ENCODE peak calls at places on chromosomes 4 and X, in six cellular contexts. C is Panc1, N is K562, U is HCT116, Q is HepG2, R is upper lobe of left lung. W is an unnamed sample. For H3K36me3, the result is how much of the 10 kb centered on the place peaks cover.

GRCh38 chrX:107450823-107451509 is 1.5 kb downstream of the FRMPD3 start:
- ATAC-seq in C (no peak), N (peak), U (peak), Q (no peak), R (no peak), W (no peak)

GRCh38 chr4:75484195-75484594 is 30.0 kb downstream of the RCHY1 start:
- ATAC-seq in C (no peak), N (no peak), U (no peak), Q (no peak), R (no peak), W (no peak)

GRCh38 chr4:5051692-5052423 is 578 bp downstream of the STK32B start:
- ATAC-seq in C (peak), N (no peak), U (no peak), Q (no peak), R (peak), W (peak)

GRCh38 chr4:110055014-110055768 is 142.5 kb downstream of the EGF start:
- ATAC-seq in C (no peak), N (peak), U (no peak), Q (peak), R (no peak), W (no peak)

GRCh38 chr4:128225148-128225547 is 62.5 kb downstream of the PGRMC2 start:
- ATAC-seq in C (no peak), N (no peak), U (no peak), Q (no peak), R (no peak), W (no peak)

GRCh38 chr4:41865981-41866798 is 69.0 kb upstream of the TMEM33 start:
- ATAC-seq in C (no peak), N (no peak), U (no peak), Q (no peak), R (no peak), W (no peak)

GRCh38 chr4:92333056-92333455 is 29.3 kb downstream of the GRID2 start:
- ATAC-seq in C (no peak), N (no peak), U (no peak), Q (no peak), R (no peak), W (no peak)

GRCh38 chr4:7068279-7068842 is 497 bp upstream of the GRPEL1 start:
- ATAC-seq in C (peak), N (peak), U (no peak), Q (peak), R (no peak), W (no peak)

GRCh38 chrX:15863944-15864491 is 9.4 kb upstream of the AP1S2 start:
- ATAC-seq in C (no peak), N (no peak), U (no peak), Q (no peak), R (no peak), W (peak)

GRCh38 chrX:19964017-19964710 is 26.7 kb downstream of the BCLAF3 start:
- ATAC-seq in C (no peak), N (no peak), U (no peak), Q (no peak), R (no peak), W (no peak)

GRCh38 chr4:23981328-23981727 is 91.5 kb upstream of the PPARGC1A start:
- ATAC-seq in C (no peak), N (no peak), U (no peak), Q (no peak), R (no peak), W (no peak)

GRCh38 chr4:134202136-134202535 is 547 bp upstream of the PABPC4L start:
- ATAC-seq in C (no peak), N (no peak), U (no peak), Q (no peak), R (no peak), W (no peak)

GRCh38 chr4:176676901-176677300 is 115.8 kb downstream of the VEGFC start:
- ATAC-seq in C (no peak), N (no peak), U (no peak), Q (no peak), R (no peak), W (no peak)

GRCh38 chrX:22686138-22686541 is 313.6 kb upstream of the DDX53 start:
- ATAC-seq in C (no peak), N (no peak), U (no peak), Q (no peak), R (no peak), W (no peak)

GRCh38 chr4:6692806-6693205 is 872 bp upstream of the S100P start:
- ATAC-seq in C (no peak), N (peak), U (no peak), Q (no peak), R (no peak), W (no peak)

GRCh38 chr4:64340243-64341110 is 68.8 kb downstream of the TECRL start:
- ATAC-seq in C (no peak), N (no peak), U (no peak), Q (no peak), R (peak), W (no peak)

GRCh38 chr4:152255437-152255836 is 280.5 kb downstream of the FBXW7 start:
- ATAC-seq in C (no peak), N (no peak), U (peak), Q (no peak), R (no peak), W (no peak)

GRCh38 chr4:44462259-44462658 is 13.7 kb upstream of the KCTD8 start:
- ATAC-seq in C (no peak), N (no peak), U (no peak), Q (no peak), R (no peak), W (no peak)

GRCh38 chr4:44447563-44448504 is 775 bp downstream of the KCTD8 start:
- ATAC-seq in C (no peak), N (no peak), U (no peak), Q (no peak), R (peak), W (peak)

GRCh38 chr4:27272264-27272663 is 411.6 kb downstream of the STIM2 start:
- ATAC-seq in C (no peak), N (no peak), U (no peak), Q (no peak), R (no peak), W (no peak)

GRCh38 chrX:23944234-23944633 is 36.4 kb downstream of the CXorf58 start:
- ATAC-seq in C (no peak), N (no peak), U (no peak), Q (no peak), R (no peak), W (no peak)

DNA sequence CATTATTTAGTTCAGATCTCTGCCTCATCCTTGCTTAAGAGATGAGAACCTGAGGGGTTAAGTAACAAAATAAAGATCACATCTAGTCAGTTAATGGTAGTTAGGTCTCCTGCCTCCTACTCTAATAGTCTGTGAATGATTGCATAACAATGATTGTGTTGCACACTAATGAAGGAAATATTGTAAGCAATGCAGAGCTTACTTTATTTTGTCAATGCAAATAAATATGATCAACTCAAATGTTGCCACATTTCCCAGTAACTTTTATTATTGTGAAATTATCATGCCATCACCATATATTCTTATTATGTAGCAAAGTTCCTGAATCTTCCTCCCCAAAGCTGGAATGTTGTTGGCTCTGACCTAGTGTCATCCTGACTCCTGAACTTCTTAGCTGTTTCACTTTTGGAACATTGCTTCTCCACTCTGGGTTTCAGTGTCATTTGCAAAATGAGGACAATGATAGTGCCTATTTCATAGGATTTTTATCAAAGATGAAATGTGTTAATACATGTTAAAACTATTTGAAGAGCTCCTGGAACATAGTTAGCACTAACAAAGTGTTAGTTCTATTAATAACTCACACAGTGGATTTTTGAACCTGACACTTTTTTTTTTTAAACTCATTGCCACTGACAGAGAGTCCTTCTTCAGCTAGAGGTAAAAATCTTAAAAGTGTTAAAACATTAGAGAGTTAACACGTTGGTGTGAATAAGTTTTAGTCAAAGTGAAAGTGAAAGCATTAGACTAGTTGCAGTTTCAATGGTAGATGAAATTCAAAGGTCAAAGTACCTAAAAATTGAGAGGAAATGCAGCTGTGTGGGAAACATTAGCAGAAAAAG is 17.2 kb upstream of the GABRA4 start:
- ATAC-seq in C (no peak), N (no peak), U (no peak), Q (no peak), R (no peak), W (no peak)
- H3K4me3 ChIP-seq in C (no peak), N (no peak), U (no peak), Q (no peak), R (no peak), W (no peak)

GRCh38 chr4:84790769-84791565 is 175.5 kb downstream of the WDFY3 start:
- ATAC-seq in C (no peak), N (no peak), U (no peak), Q (no peak), R (no peak), W (no peak)

GRCh38 chr4:84796388-84796787 is 170.1 kb downstream of the WDFY3 start:
- ATAC-seq in C (no peak), N (no peak), U (no peak), Q (no peak), R (no peak), W (no peak)

GRCh38 chr4:84792366-84793301 is 173.9 kb downstream of the WDFY3 start:
- ATAC-seq in C (no peak), N (no peak), U (no peak), Q (no peak), R (no peak), W (no peak)
- H3K36me3 ChIP-seq in C (under half), N (under half), U (under half), Q (under half), R (under half), W (under half)

DNA sequence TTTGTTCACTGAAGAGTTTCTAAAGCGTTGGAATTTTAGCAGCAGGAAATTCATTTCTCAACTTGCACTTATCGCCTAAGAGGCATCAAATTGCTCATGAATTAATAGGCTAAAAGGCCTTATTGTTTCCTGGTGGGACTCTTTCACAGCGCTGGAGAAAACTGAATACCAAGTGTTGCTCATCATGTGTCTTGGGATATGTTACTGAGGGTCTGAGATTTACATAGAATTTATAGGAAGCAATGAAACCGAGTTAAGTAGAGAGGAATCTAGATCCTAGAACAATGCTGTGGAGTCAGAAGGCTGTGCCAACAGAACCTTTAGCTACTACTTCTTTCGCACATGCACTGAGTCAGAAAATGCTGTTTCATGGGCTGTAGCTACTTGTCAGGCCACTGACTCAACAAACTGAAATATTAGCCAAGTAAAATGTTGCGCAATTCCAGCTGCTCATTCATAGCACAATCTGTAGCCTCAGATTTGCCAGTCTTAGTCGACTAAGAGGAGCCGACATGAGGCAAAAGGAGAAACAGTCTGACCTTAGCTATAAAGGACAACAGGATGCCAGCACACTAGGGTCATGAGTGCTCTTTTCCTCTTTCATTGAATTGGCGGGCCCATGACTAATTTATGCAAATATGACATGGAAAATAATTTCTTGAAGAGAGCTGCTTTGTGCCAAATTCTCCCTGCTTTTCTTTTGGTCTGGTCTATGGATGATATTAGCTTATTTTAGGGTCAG is 35.9 kb upstream of the CXCL8 start:
- ATAC-seq in C (no peak), N (peak), U (peak), Q (peak), R (peak), W (peak)
- TF ChIP-seq POLR2AphosphoS5 in C (no peak), N (peak), U (peak), Q (no peak), R (peak), W (peak)

GRCh38 chr4:25937801-25938200 is 23.8 kb downstream of the SMIM20 start:
- ATAC-seq in C (no peak), N (no peak), U (no peak), Q (no peak), R (no peak), W (no peak)

GRCh38 chr4:25939330-25939729 is 25.3 kb downstream of the SMIM20 start:
- ATAC-seq in C (no peak), N (peak), U (no peak), Q (no peak), R (no peak), W (no peak)

GRCh38 chr4:25941441-25941840 is 27.4 kb downstream of the SMIM20 start:
- ATAC-seq in C (no peak), N (no peak), U (no peak), Q (no peak), R (no peak), W (no peak)

GRCh38 chr4:25936696-25937095 is 22.7 kb downstream of the SMIM20 start:
- ATAC-seq in C (no peak), N (peak), U (no peak), Q (no peak), R (no peak), W (no peak)

GRCh38 chr4:25938251-25939186 is 24.5 kb downstream of the SMIM20 start:
- ATAC-seq in C (no peak), N (no peak), U (no peak), Q (no peak), R (peak), W (peak)
- H3K4me3 ChIP-seq in C (no peak), N (no peak), U (no peak), Q (no peak), R (no peak), W (no peak)

DNA sequence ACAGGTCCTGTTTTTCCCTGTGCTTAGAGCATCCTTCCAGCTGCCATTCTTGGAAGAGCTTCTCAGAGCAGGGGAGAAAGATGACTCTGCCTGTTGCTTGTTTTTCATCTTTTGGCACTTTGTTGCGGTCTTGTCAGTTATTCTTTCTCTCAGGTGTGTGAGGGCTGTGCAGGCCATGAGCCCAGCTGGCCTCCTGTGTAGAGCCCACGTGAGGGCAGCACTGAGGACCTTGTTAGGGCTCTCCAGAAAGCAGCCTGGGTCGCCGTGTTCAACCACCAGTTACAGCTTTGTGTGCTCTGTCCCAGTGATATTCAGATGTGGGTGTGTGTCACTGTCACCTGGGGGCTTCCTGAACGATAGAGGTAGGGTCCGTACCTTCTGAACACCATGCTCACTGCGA is 52.8 kb downstream of the NOP14 start:
- ATAC-seq in C (peak), N (peak), U (peak), Q (peak), R (no peak), W (no peak)
- H3K36me3 ChIP-seq in C (under half), N (half or more), U (under half), Q (half or more), R (under half), W (under half)

DNA sequence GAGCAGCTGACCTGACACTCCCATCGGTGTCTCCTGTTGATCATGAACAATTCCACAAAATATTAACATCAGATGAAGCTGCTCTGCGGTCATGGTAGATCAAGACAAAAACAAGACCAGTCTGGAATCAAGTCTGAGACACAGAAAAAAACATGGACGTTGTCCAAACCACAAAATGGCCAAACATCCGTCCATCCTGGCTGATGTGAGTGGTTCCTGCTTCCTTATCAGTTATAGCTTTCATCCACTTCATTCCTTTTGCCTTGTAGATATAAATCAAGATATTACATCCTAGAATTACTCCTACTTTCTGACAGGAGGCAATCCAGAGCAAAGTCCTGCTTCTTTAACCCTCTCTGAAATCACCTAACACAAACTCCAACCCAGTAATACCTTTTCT is 28.8 kb upstream of the PCSK1N start:
- ATAC-seq in C (no peak), N (peak), U (no peak), Q (no peak), R (no peak), W (no peak)
- TF ChIP-seq POLR2AphosphoS5 in C (no peak), N (no peak), U (no peak), Q (no peak), R (no peak), W (no peak)

GRCh38 chr4:95546236-95546635 is 2.5 kb downstream of the UNC5C start:
- ATAC-seq in C (no peak), N (no peak), U (no peak), Q (no peak), R (no peak), W (no peak)

GRCh38 chr4:95547708-95548471 is 883 bp downstream of the UNC5C start:
- ATAC-seq in C (no peak), N (no peak), U (no peak), Q (peak), R (peak), W (peak)

GRCh38 chr4:95548738-95549245 is at the start of gene UNC5C:
- ATAC-seq in C (peak), N (peak), U (no peak), Q (peak), R (peak), W (peak)

GRCh38 chr4:95545526-95545925 is 3.2 kb downstream of the UNC5C start:
- ATAC-seq in C (no peak), N (no peak), U (no peak), Q (no peak), R (no peak), W (no peak)

DNA sequence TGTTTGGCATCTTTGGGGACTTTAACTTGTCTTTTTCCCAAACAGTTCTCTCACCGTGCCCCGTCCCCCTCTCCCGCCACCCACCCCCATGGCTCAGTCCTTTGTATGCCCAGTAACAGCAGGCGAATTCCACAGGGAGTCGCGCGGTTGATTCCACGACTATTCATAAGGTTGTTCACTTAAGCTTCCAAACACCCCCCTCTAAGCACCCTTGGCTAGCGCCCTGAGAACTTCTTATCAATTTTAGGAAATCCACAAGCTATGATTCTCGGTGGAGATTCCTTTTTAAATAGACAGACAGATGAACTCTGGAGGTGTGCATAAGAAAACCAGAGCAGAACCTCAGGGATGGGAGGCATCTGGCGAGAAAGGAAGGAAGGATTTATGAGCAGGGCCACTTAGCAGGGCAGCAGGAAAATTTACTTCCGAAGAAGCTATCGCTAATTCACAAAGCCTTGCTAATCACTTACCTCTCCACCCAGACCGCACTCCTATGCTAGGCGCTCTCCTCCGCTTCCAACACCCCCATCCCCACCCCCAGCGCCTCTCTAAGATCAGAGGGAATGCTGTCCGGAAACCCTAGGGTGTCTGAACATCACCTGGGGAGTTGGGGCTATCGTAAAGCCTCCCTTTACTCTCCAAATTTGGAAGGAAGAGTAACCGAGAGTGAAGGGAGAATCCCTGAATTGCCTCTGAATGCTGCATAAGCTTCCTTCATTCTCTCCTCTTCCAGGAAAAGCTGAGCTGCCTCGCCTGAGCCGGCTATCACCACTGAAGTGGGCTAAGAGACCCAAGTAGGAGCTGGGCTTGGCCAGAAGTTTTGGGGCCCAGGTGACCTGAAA is 1.7 kb downstream of the UNC5C start:
- ATAC-seq in C (no peak), N (no peak), U (no peak), Q (no peak), R (no peak), W (no peak)
- H3K4me3 ChIP-seq in C (peak), N (no peak), U (no peak), Q (no peak), R (peak), W (peak)

DNA sequence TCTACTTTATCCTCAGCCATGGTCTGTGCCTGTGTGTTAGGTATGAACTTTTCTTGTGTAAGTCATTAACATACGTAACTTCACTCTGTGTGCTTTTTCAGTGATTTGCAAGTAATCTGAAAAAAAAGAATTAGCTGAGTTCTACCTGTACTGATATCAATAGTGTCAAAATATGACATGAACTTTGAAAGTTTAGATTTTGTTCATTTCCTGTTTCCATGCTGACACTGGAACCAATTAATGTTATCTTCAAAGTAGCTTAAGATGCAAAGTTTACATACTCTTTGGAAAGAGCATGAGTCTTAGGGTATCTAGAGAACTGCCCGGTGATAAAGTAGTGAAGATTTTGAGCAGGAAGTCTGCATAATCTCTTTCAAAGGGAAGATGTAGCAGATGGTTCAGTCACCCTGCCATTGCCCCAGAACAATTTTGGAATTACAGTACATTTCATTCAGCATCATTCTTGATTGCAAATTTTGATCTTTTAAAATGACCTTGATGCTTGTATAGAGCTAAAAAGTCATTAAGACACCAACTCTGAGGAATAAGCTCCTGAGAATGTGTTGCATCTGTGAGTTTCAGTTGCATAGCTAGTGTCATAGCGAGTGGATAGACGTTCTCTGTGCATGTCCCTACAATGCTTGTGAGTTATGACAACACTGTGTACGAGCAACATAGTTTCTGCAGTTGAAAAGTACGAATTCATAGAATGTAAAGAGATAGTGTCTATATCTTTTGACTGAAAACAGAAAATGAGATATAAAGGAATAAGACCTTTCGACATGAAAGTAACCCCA is 130.4 kb downstream of the PTTG2 start:
- ATAC-seq in C (no peak), N (no peak), U (no peak), Q (no peak), R (no peak), W (no peak)
- H3K36me3 ChIP-seq in C (under half), N (under half), U (under half), Q (under half), R (under half), W (under half)